ENCODE peak calls at places on chromosomes 7 and 10, in seven cellular contexts. N, B, U, P, W, L and S are unnamed samples.

GRCh38 chr10:70617798-70618568 is 15.4 kb upstream of the PRF1 start:
- DNase-seq in U (no peak), L (no peak), W (no peak), B (no peak), P (no peak), N (no peak), S (no peak)

GRCh38 chr7:132117181-132117580 is 459.1 kb downstream of the PLXNA4 start:
- DNase-seq in B (no peak), P (no peak), N (no peak), U (no peak), L (no peak), W (no peak), S (no peak)

GRCh38 chr10:119296703-119297102 is 89.3 kb downstream of the GRK5 start:
- DNase-seq in B (no peak), W (no peak), L (no peak), P (no peak), U (no peak), N (no peak), S (no peak)

GRCh38 chr7:84108119-84108518 is 86.5 kb downstream of the SEMA3A start:
- DNase-seq in N (no peak), P (no peak), B (no peak), L (no peak), U (no peak), W (no peak), S (no peak)

GRCh38 chr10:132945125-132945893 is 2.9 kb upstream of the CFAP46 start:
- DNase-seq in N (no peak), L (no peak), B (no peak), U (no peak), W (no peak), P (no peak), S (no peak)

GRCh38 chr7:100711369-100711768 is 5.4 kb downstream of the POP7 start:
- DNase-seq in P (no peak), B (no peak), U (no peak), W (no peak), N (no peak), L (no peak), S (no peak)

GRCh38 chr10:78936412-78937342 is 132.1 kb upstream of the ZMIZ1 start:
- DNase-seq in N (no peak), W (no peak), L (no peak), U (no peak), B (no peak), P (no peak), S (no peak)

GRCh38 chr10:69572159-69573055 is 815 bp downstream of the NEUROG3 start:
- DNase-seq in N (no peak), L (no peak), P (no peak), B (no peak), U (no peak), W (no peak), S (no peak)

GRCh38 chr10:119549247-119549999 is 6.9 kb upstream of the RGS10 start:
- DNase-seq in B (no peak), U (no peak), P (no peak), N (no peak), L (no peak), W (no peak), S (no peak)

GRCh38 chr10:69728335-69728861 is 73.3 kb upstream of the COL13A1 start:
- DNase-seq in W (no peak), B (no peak), U (no peak), P (no peak), N (peak), L (no peak), S (no peak)